ENCODE peak calls at places on chromosome 16, in six cellular contexts. O, P, M, V, F and L are unnamed samples.

GRCh38 chr16:88963583-88963982 is 13.4 kb downstream of the CBFA2T3 start:
- DNase-seq in O (no peak), V (no peak), P (no peak), F (no peak), M (no peak), L (no peak)

GRCh38 chr16:4323071-4323844 is 7.4 kb downstream of the GLIS2 start:
- DNase-seq in O (no peak), F (no peak), P (no peak), M (no peak), V (no peak), L (no peak)

GRCh38 chr16:11835891-11836652 is 15.3 kb downstream of the RSL1D1 start:
- DNase-seq in V (no peak), F (no peak), O (no peak), P (no peak), M (no peak), L (no peak)

GRCh38 chr16:1311738-1312458 is 2.5 kb downstream of the UBE2I start:
- DNase-seq in O (no peak), V (no peak), M (no peak), F (no peak), P (no peak), L (no peak)

GRCh38 chr16:87442581-87442966 is 50.2 kb downstream of the ZCCHC14 start:
- DNase-seq in V (no peak), P (no peak), M (no peak), O (no peak), F (no peak), L (no peak)

GRCh38 chr16:66742409-66742808 is 9.0 kb downstream of the DYNC1LI2 start:
- DNase-seq in F (no peak), V (no peak), M (no peak), O (no peak), P (no peak), L (no peak)

GRCh38 chr16:1156983-1157638 is 4.2 kb downstream of the CACNA1H start:
- DNase-seq in V (no peak), P (no peak), M (no peak), O (no peak), F (no peak), L (no peak)

GRCh38 chr16:55056585-55057520 is 126.2 kb downstream of the IRX5 start:
- DNase-seq in M (no peak), P (peak; percentile 22), O (no peak), V (no peak), F (no peak), L (no peak)

GRCh38 chr16:72027669-72028378 is 19.3 kb downstream of the DHODH start:
- DNase-seq in V (no peak), O (no peak), P (no peak), F (no peak), M (no peak), L (no peak)